ENCODE peak calls at places on chromosomes 4 and X, in eight cellular contexts. R, X, J, K, L, W, A and O are unnamed samples.

GRCh38 chrX:47595701-47596655 is 13.7 kb downstream of the TIMP1 start:
- DNase-seq in R (no peak), X (no peak), J (no peak), K (no peak), L (no peak), W (no peak), A (no peak), O (no peak)

GRCh38 chr4:21451032-21451431 is 497.5 kb downstream of the KCNIP4 start:
- DNase-seq in R (no peak), X (no peak), J (no peak), K (no peak), L (no peak), W (no peak), A (no peak), O (no peak)

GRCh38 chr4:3644849-3645627 is 112.8 kb upstream of the LRPAP1 start:
- DNase-seq in R (no peak), X (no peak), J (peak), K (no peak), L (no peak), W (peak), A (no peak), O (no peak)

GRCh38 chrX:130691576-130691975 is 211.4 kb downstream of the ENOX2 start:
- DNase-seq in R (no peak), X (no peak), J (no peak), K (no peak), L (no peak), W (no peak), A (no peak), O (no peak)

GRCh38 chr4:55824865-55825264 is 5.3 kb downstream of the EXOC1L start:
- DNase-seq in R (no peak), X (no peak), J (no peak), K (no peak), L (no peak), W (no peak), A (no peak), O (no peak)

GRCh38 chrX:10189317-10190268 is 32.8 kb downstream of the CLCN4 start:
- DNase-seq in R (peak), X (peak), J (peak), K (peak), L (peak), W (peak), A (peak), O (peak)

GRCh38 chr4:88592600-88593448 is 544 bp downstream of the HERC3 start:
- DNase-seq in R (peak), X (peak), J (peak), K (peak), L (peak), W (peak), A (peak), O (peak)

GRCh38 chrX:1502853-1503252 is 34.1 kb downstream of the P2RY8 start:
- DNase-seq in R (no peak), X (no peak), J (no peak), K (no peak), L (no peak), W (no peak), A (no peak), O (no peak)

GRCh38 chrX:96440941-96441340 is 243.7 kb upstream of the DIAPH2 start:
- DNase-seq in R (no peak), X (peak), J (no peak), K (no peak), L (no peak), W (no peak), A (peak), O (no peak)

GRCh38 chrX:30141966-30142365 is 73.4 kb upstream of the MAGEB2 start:
- DNase-seq in R (no peak), X (no peak), J (peak), K (peak), L (peak), W (no peak), A (no peak), O (no peak)

GRCh38 chr4:125420499-125420898 is 105.7 kb downstream of the FAT4 start:
- DNase-seq in R (no peak), X (no peak), J (no peak), K (no peak), L (no peak), W (no peak), A (no peak), O (no peak)

GRCh38 chrX:53939127-53939526 is 105.1 kb downstream of the PHF8 start:
- DNase-seq in R (no peak), X (no peak), J (no peak), K (no peak), L (no peak), W (no peak), A (no peak), O (no peak)

GRCh38 chr4:96312049-96312685 is 472.3 kb downstream of the PDHA2 start:
- DNase-seq in R (no peak), X (no peak), J (no peak), K (no peak), L (no peak), W (no peak), A (no peak), O (no peak)

GRCh38 chr4:77268108-77268507 is 111.1 kb downstream of the CCNG2 start:
- DNase-seq in R (no peak), X (no peak), J (no peak), K (no peak), L (no peak), W (no peak), A (no peak), O (no peak)

GRCh38 chr4:7616193-7616592 is 181.5 kb upstream of the PSAPL1 start:
- DNase-seq in R (no peak), X (no peak), J (no peak), K (no peak), L (no peak), W (no peak), A (no peak), O (no peak)

GRCh38 chrX:132217203-132218073 is 1.8 kb downstream of the RAP2C start:
- DNase-seq in R (peak), X (peak), J (peak), K (peak), L (peak), W (peak), A (peak), O (peak)

GRCh38 chr4:29927895-29928294 is 792.3 kb upstream of the PCDH7 start:
- DNase-seq in R (no peak), X (no peak), J (no peak), K (no peak), L (no peak), W (no peak), A (no peak), O (no peak)

GRCh38 chr4:172869621-172870268 is 298.9 kb upstream of the GALNT7 start:
- DNase-seq in R (no peak), X (no peak), J (no peak), K (no peak), L (no peak), W (no peak), A (no peak), O (no peak)

GRCh38 chr4:172865531-172866127 is 303.0 kb upstream of the GALNT7 start:
- DNase-seq in R (no peak), X (no peak), J (no peak), K (no peak), L (no peak), W (no peak), A (no peak), O (no peak)

GRCh38 chr4:172868271-172868670 is 300.3 kb upstream of the GALNT7 start:
- DNase-seq in R (no peak), X (no peak), J (no peak), K (no peak), L (no peak), W (no peak), A (no peak), O (no peak)

GRCh38 chr4:172866421-172866820 is 302.2 kb upstream of the GALNT7 start:
- DNase-seq in R (no peak), X (no peak), J (no peak), K (no peak), L (no peak), W (no peak), A (no peak), O (no peak)

GRCh38 chr4:172865103-172865502 is 303.5 kb upstream of the GALNT7 start:
- DNase-seq in R (no peak), X (no peak), J (no peak), K (no peak), L (no peak), W (no peak), A (no peak), O (no peak)
- TF ChIP-seq EP300 in R (no peak), X (no peak), J (no peak), K (no peak), L (no peak), W (no peak), A (no peak), O (no peak)

DNA sequence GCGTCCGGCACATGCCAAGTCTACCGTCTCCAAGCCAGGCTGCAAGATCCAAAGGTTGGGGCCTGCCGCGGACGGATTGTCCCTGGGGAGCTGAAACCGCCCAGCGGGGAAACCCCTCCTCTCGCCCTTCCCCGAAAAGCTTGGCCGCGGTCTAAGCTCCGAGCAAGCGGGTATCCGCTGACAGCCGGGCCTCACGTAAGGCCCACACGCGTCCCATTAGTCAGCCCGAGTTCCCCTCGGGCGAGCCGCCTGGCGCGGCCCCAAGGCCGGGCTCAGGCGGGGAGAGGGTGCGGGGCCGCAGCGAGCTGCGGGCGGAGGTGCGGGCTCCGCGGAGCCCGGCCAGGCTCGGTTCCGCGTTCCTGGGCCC is 6.9 kb upstream of the BCOR start:
- DNase-seq in R (peak), X (no peak), J (no peak), K (no peak), L (peak), W (no peak), A (peak), O (peak)
- H3K4me3 ChIP-seq in R (peak), X (peak), J (peak), K (peak), L (peak), W (peak), A (peak), O (peak)

DNA sequence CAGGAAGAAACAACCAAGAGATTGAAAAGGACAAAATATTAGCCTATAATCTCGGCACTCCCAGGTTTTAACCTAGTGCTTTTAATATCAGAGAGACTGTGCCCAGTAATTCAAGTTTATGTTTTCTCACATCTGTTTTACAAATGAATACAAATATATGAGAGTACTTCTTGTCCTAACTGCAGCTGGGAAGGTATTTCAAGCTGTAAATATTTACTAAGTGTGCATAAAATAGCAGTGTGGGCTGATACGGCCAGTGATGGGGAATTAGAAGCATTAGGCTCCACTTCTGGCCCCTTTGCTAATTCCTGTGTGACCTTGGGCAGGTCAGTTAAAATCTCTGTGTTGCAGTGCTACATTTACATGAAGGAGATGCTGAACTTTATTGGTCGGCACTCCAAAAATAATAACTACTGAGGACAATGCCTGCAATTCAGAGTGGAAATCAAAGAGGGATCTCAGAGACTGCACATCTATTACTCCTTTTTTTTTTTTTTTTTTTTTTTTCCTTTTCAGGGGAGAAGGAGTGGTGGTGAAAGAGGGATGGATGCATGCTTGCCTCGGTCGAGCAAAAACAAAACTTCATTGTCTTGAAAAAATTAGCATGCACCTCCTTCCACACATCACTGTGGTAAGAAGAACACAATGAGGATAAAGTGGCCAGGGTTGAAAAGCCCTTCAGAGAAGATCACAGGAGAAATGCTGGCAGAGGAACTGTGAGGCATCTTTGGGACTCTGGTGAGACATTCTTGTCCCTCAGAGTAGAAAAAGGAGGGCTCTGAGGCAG is 44.6 kb upstream of the LNX1 start:
- DNase-seq in R (no peak), X (no peak), J (no peak), K (no peak), L (no peak), W (no peak), A (no peak), O (no peak)
- TF ChIP-seq CTCF in R (no peak), X (no peak), J (no peak), K (no peak), L (no peak), W (no peak), A (no peak), O (no peak)

GRCh38 chr4:83276299-83277040 is 8.1 kb downstream of the COQ2 start:
- DNase-seq in R (no peak), X (no peak), J (no peak), K (no peak), L (no peak), W (no peak), A (no peak), O (no peak)
- TF ChIP-seq EP300 in R (no peak), X (no peak), J (no peak), K (no peak), L (no peak), W (no peak), A (no peak), O (no peak)

GRCh38 chrX:38515291-38515690 is 46.1 kb upstream of the TSPAN7 start:
- DNase-seq in R (no peak), X (no peak), J (no peak), K (no peak), L (no peak), W (no peak), A (no peak), O (no peak)
- H3K4me3 ChIP-seq in R (no peak), X (no peak), J (no peak), K (no peak), L (no peak), W (no peak), A (no peak), O (no peak)